ENCODE peak calls at places on chromosomes 1 and 21, in eight cellular contexts. I is IMR-90; H is K562; Z is Peyer's patch; D is HAP-1; Q is aorta; E is body of pancreas; X is CD8-positive, alpha-beta T cell. R is an unnamed sample.
A peak's percentile ranks its signal among the peaks of the same experiment; 100 is the strongest.

GRCh38 chr1:11526071-11526895 is 47.3 kb downstream of the DISP3 start:
- DNase-seq in I (no peak), H (no peak), Z (no peak), D (no peak), Q (no peak), E (no peak), X (no peak), R (no peak)

GRCh38 chr1:59768752-59769411 is 45.9 kb upstream of the HOOK1 start:
- DNase-seq in I (no peak), H (no peak), Z (no peak), D (no peak), Q (no peak), E (peak; percentile 17), X (no peak), R (no peak)

GRCh38 chr1:218585565-218586184 is 240.5 kb downstream of the TGFB2 start:
- DNase-seq in I (peak; percentile 86), H (no peak), Z (no peak), D (no peak), Q (no peak), E (no peak), X (no peak), R (peak; percentile 36)

GRCh38 chr1:197919523-197920301 is 2.5 kb downstream of the LHX9 start:
- DNase-seq in I (no peak), H (no peak), Z (no peak), D (no peak), Q (no peak), E (no peak), X (no peak), R (no peak)

GRCh38 chr1:206467915-206468314 is 2.4 kb upstream of the IKBKE start:
- DNase-seq in I (peak; percentile 40), H (no peak), Z (peak; percentile 38), D (no peak), Q (peak; percentile 82), E (no peak), X (no peak), R (no peak)

GRCh38 chr1:92485374-92486250 is 1.1 kb downstream of the GFI1 start:
- DNase-seq in I (no peak), H (peak; percentile 69), Z (peak; percentile 71), D (peak; percentile 39), Q (peak; percentile 81), E (peak; percentile 85), X (peak; percentile 84), R (peak; percentile 19)

GRCh38 chr1:185559684-185560310 is 174.4 kb upstream of the HMCN1 start:
- DNase-seq in I (peak; percentile 46), H (peak; percentile 24), Z (peak; percentile 46), D (peak; percentile 49), Q (no peak), E (peak; percentile 42), X (peak; percentile 37), R (no peak)

GRCh38 chr1:98119793-98120192 is 199.0 kb upstream of the DPYD start:
- DNase-seq in I (peak; percentile 22), H (no peak), Z (no peak), D (no peak), Q (no peak), E (peak; percentile 29), X (no peak), R (peak; percentile 65)

GRCh38 chr1:108316545-108316944 is 72.7 kb upstream of the NBPF4 start:
- DNase-seq in I (peak; percentile 4), H (no peak), Z (no peak), D (no peak), Q (no peak), E (no peak), X (no peak), R (no peak)

GRCh38 chr1:101051688-101052638 is 26.4 kb upstream of the DPH5 start:
- DNase-seq in I (no peak), H (no peak), Z (no peak), D (no peak), Q (no peak), E (no peak), X (no peak), R (no peak)

GRCh38 chr1:181038399-181038873 is 4.7 kb downstream of the MR1 start:
- DNase-seq in I (peak; percentile 68), H (peak; percentile 80), Z (peak; percentile 51), D (peak; percentile 73), Q (no peak), E (peak; percentile 56), X (peak; percentile 59), R (peak; percentile 75)

GRCh38 chr21:46061063-46061462 is 36.8 kb upstream of the COL6A2 start:
- DNase-seq in I (no peak), H (no peak), Z (no peak), D (no peak), Q (peak; percentile 50), E (no peak), X (no peak), R (no peak)
- H3K9me3 ChIP-seq in I (peaks cover 6% of the 10 kb centered on the region), H (peaks cover 2% of the 10 kb centered on the region), Z (peaks cover 6% of the 10 kb centered on the region), D (peaks cover 7% of the 10 kb centered on the region), Q (no peaks in the 10 kb centered on the region), E (no peaks in the 10 kb centered on the region), X (no peaks in the 10 kb centered on the region), R (peaks cover 19% of the 10 kb centered on the region)

DNA sequence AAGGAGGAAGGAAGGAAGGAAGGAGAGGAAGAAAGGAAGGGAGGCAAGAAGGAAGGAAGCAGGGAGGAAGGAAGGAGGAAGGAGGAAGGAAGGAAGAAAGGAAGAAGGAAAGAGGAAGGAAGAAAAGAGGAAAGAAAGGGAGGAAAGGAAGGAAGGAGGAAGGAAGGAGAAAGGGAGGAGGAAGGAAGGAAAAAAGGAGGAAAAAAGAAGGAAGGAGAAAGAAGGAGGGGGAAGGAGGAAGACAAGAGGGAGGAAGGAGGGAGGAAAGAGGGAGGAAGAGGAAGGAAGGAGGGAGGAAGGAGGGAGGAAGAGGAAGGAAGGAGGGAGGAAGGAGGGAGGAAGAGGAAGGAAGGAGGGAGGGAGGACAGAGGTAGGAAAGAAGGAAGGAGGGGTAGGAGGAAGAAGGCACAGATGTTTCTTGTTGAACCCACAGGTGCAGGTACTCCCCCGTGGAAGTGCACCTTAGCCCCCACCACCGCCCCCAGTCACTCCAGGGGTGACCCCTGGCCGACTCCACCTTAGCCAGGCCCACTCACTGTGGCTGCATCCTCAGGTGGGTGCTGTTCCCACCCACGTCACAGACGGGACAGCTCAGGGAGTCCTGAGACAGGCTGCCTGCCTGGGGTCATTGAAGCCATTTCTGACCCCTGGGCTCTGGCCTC is 57.9 kb upstream of the TTC34 start:
- DNase-seq in I (no peak), H (no peak), Z (no peak), D (no peak), Q (no peak), E (no peak), X (no peak), R (no peak)
- H3K9me3 ChIP-seq in I (peaks cover 67% of the 10 kb centered on the region), H (no peaks in the 10 kb centered on the region), Z (no peaks in the 10 kb centered on the region), D (no peaks in the 10 kb centered on the region), Q (no peaks in the 10 kb centered on the region), E (no peaks in the 10 kb centered on the region), X (no peaks in the 10 kb centered on the region), R (no peaks in the 10 kb centered on the region)

GRCh38 chr1:49728377-49728776 is 295.4 kb downstream of the AGBL4 start:
- DNase-seq in I (no peak), H (no peak), Z (no peak), D (no peak), Q (no peak), E (no peak), X (no peak), R (no peak)
- H3K9me3 ChIP-seq in I (peaks cover 13% of the 10 kb centered on the region), H (peaks cover 5% of the 10 kb centered on the region), Z (peaks cover 11% of the 10 kb centered on the region), D (no peaks in the 10 kb centered on the region), Q (peaks cover 2% of the 10 kb centered on the region), E (no peaks in the 10 kb centered on the region), X (no peaks in the 10 kb centered on the region), R (no peaks in the 10 kb centered on the region)

DNA sequence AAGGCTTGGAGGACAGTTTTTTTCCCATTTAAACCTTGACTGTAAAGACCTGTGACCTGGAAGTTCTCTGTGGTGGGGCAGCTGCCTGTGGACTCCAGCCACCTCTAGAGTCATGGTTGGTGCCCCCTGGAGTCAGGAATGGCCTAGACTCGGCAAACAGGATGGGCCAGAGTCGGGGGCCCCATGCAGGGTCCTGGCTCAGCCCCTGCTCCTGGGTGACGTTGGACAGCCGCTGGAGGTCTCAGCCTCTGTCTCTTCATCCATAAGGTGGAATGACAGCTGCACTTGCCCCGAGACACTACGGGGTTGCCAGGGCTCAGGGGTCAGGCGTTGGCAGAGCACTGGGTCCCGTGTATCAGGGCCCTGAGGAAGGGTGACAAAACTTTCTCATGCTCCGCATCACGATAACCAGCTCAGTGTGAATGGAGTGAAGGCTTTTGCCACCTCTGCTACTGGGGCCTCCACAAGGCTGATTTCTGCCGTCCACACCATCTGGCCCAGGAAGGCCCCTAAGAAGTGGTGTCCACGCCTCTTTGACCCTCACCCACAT is 58.5 kb upstream of the TTC34 start:
- DNase-seq in I (no peak), H (no peak), Z (no peak), D (no peak), Q (peak; percentile 32), E (no peak), X (no peak), R (no peak)
- H3K9me3 ChIP-seq in I (peaks cover 64% of the 10 kb centered on the region), H (no peaks in the 10 kb centered on the region), Z (no peaks in the 10 kb centered on the region), D (no peaks in the 10 kb centered on the region), Q (no peaks in the 10 kb centered on the region), E (no peaks in the 10 kb centered on the region), X (no peaks in the 10 kb centered on the region), R (no peaks in the 10 kb centered on the region)

DNA sequence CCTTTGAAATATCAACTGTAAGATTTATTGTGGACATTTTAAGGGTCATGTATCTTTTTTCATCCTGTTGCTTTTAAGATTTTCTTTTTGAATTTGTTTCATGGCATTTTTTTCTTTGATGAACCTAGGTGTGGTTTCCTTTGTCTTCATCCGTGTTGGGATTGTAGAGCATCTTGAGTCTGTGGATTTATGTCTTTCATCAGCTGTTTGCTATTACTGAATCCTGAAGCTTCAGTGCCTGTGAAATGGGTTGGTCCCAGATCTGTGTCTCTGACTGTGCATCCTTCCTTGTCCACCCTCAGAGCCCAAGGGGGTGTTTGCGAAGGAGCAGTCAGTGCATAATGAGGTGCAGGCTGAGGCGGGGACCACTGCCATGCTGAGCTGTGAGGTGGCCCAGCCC is 37.3 kb downstream of the OBSCN start:
- DNase-seq in I (no peak), H (no peak), Z (no peak), D (no peak), Q (no peak), E (no peak), X (no peak), R (no peak)
- H3K9me3 ChIP-seq in I (peaks cover 41% of the 10 kb centered on the region), H (peaks cover 23% of the 10 kb centered on the region), Z (no peaks in the 10 kb centered on the region), D (peaks cover 6% of the 10 kb centered on the region), Q (peaks cover 19% of the 10 kb centered on the region), E (no peaks in the 10 kb centered on the region), X (peaks cover 13% of the 10 kb centered on the region), R (no peaks in the 10 kb centered on the region)

DNA sequence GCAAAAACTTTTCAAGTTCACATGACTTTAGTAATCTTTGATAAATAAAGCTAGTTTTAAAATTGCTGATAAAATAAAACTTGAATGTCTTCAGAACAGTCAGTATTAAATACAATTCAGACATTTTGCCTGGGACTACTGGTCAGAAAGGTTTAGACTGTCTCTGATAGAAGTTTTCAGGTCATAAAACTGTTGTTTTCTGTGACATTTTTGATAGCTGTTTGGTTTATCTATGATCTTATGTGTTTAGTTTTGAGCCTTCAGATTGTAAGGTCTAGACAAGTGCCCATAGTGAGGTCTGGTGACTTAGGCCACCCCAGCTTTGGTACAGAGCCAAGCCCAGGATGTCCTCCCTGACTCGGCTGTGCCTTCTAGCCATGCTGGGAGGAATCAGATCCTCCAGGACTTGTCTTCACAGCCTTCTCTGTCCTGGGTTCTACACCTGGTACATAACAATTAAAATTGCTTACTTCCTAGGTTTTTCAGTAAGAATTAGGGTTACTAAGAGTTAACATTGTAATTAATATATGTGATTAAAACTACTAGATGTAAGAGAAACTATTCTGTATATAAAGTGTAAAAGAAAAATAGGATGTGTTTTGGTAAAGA is 15.1 kb upstream of the DNAH14 start:
- DNase-seq in I (peak; percentile 2), H (no peak), Z (no peak), D (no peak), Q (no peak), E (no peak), X (no peak), R (no peak)
- H3K9me3 ChIP-seq in I (peaks cover 4% of the 10 kb centered on the region), H (peaks cover 2% of the 10 kb centered on the region), Z (peaks cover 5% of the 10 kb centered on the region), D (peaks cover 5% of the 10 kb centered on the region), Q (no peaks in the 10 kb centered on the region), E (no peaks in the 10 kb centered on the region), X (peaks cover 5% of the 10 kb centered on the region), R (peaks cover 7% of the 10 kb centered on the region)

R was measured in BE2C.